ENCODE peak calls at places on chromosomes 3 and 15, in four cellular contexts. I is HepG2, V is SK-N-SH, T is K562. R is an unnamed sample.

GRCh38 chr15:79329186-79329611 is 18.3 kb downstream of the TMED3 start:
- DNase-seq in I (peak), V (no peak), T (no peak), R (no peak)

GRCh38 chr3:4583441-4583840 is 90.3 kb downstream of the ITPR1 start:
- DNase-seq in I (no peak), V (no peak), T (no peak), R (no peak)

GRCh38 chr15:38758001-38758400 is 193.4 kb upstream of the RASGRP1 start:
- DNase-seq in I (no peak), V (peak), T (no peak), R (no peak)

GRCh38 chr3:122101646-122102045 is 46.5 kb downstream of the CD86 start:
- DNase-seq in I (peak), V (peak), T (no peak), R (no peak)

GRCh38 chr15:41980654-41981323 is 8.4 kb upstream of the EHD4 start:
- DNase-seq in I (no peak), V (no peak), T (no peak), R (no peak)

GRCh38 chr15:65409284-65409631 is 13.5 kb downstream of the IGDCC4 start:
- DNase-seq in I (peak), V (no peak), T (no peak), R (no peak)

GRCh38 chr3:14463330-14464216 is 61.2 kb downstream of the SLC6A6 start:
- DNase-seq in I (no peak), V (no peak), T (no peak), R (no peak)

GRCh38 chr15:44537728-44538240 is 837 bp downstream of the EIF3J start:
- DNase-seq in I (peak), V (peak), T (peak), R (no peak)

GRCh38 chr3:65927576-65927975 is 111.1 kb downstream of the MAGI1 start:
- DNase-seq in I (peak), V (no peak), T (no peak), R (no peak)

GRCh38 chr15:67130673-67131601 is 65.5 kb downstream of the SMAD3 start:
- DNase-seq in I (no peak), V (no peak), T (no peak), R (no peak)

GRCh38 chr3:4355401-4356224 is 52.4 kb downstream of the SETMAR start:
- DNase-seq in I (peak), V (peak), T (no peak), R (no peak)

GRCh38 chr15:58517682-58518525 is 86.1 kb downstream of the LIPC start:
- DNase-seq in I (no peak), V (no peak), T (no peak), R (no peak)

GRCh38 chr3:19348929-19349564 is 200.7 kb downstream of the KCNH8 start:
- DNase-seq in I (peak), V (peak), T (peak), R (no peak)

GRCh38 chr15:100727291-100727851 is 125.0 kb downstream of the ASB7 start:
- DNase-seq in I (no peak), V (peak), T (no peak), R (peak)

GRCh38 chr3:55718475-55718874 is 231.4 kb upstream of the WNT5A start:
- DNase-seq in I (no peak), V (peak), T (no peak), R (no peak)

GRCh38 chr3:43879166-43879565 is 188.4 kb downstream of the ABHD5 start:
- DNase-seq in I (no peak), V (no peak), T (no peak), R (no peak)

GRCh38 chr3:139518926-139519842 is 20.4 kb downstream of the RBP1 start:
- DNase-seq in I (no peak), V (no peak), T (no peak), R (no peak)

GRCh38 chr15:76575177-76576078 is 238.9 kb downstream of the ISL2 start:
- DNase-seq in I (no peak), V (no peak), T (no peak), R (no peak)

GRCh38 chr15:61000276-61000675 is 228.8 kb downstream of the RORA start:
- DNase-seq in I (no peak), V (no peak), T (no peak), R (no peak)

GRCh38 chr3:27746838-27747237 is 24.7 kb upstream of the EOMES start:
- DNase-seq in I (no peak), V (no peak), T (no peak), R (no peak)

GRCh38 chr3:10707984-10708868 is 107.8 kb upstream of the SLC6A11 start:
- DNase-seq in I (no peak), V (peak), T (peak), R (peak)

GRCh38 chr3:187954486-187955075 is 199.4 kb upstream of the LPP start:
- DNase-seq in I (no peak), V (no peak), T (no peak), R (no peak)

GRCh38 chr3:30625541-30626438 is 19.4 kb downstream of the TGFBR2 start:
- DNase-seq in I (peak), V (no peak), T (no peak), R (no peak)

GRCh38 chr3:10277115-10277625 is 15.6 kb downstream of the GHRL start:
- DNase-seq in I (no peak), V (no peak), T (no peak), R (no peak)

GRCh38 chr3:63878394-63879089 is 14.9 kb downstream of the ATXN7 start:
- DNase-seq in I (peak), V (no peak), T (no peak), R (no peak)

GRCh38 chr3:188746291-188746783 is 425.4 kb upstream of the TPRG1 start:
- DNase-seq in I (peak), V (no peak), T (no peak), R (no peak)

GRCh38 chr3:52015431-52016256 is 19.9 kb upstream of the RPL29 start:
- DNase-seq in I (no peak), V (peak), T (no peak), R (no peak)
- TF ChIP-seq GABPA in I (no peak), V (no peak), T (no peak), R (no peak)

GRCh38 chr15:91947370-91947769 is 93.9 kb downstream of the SLCO3A1 start:
- DNase-seq in I (no peak), V (no peak), T (no peak), R (no peak)
- TF ChIP-seq SIN3A in I (no peak), V (no peak), T (no peak), R (no peak)

GRCh38 chr3:97895216-97895615 is 73.4 kb downstream of the CRYBG3 start:
- DNase-seq in I (no peak), V (no peak), T (no peak), R (no peak)
- TF ChIP-seq GABPA in I (no peak), V (no peak), T (no peak), R (no peak)

GRCh38 chr15:40746916-40747418 is 8.1 kb downstream of the RMDN3 start:
- DNase-seq in I (no peak), V (peak), T (no peak), R (no peak)

GRCh38 chr15:40747685-40748631 is 7.1 kb downstream of the RMDN3 start:
- DNase-seq in I (no peak), V (no peak), T (no peak), R (no peak)

GRCh38 chr15:40744810-40745152 is 10.3 kb downstream of the RMDN3 start:
- DNase-seq in I (no peak), V (no peak), T (no peak), R (no peak)

GRCh38 chr15:40743466-40743865 is 11.6 kb downstream of the RMDN3 start:
- DNase-seq in I (no peak), V (no peak), T (no peak), R (no peak)

DNA sequence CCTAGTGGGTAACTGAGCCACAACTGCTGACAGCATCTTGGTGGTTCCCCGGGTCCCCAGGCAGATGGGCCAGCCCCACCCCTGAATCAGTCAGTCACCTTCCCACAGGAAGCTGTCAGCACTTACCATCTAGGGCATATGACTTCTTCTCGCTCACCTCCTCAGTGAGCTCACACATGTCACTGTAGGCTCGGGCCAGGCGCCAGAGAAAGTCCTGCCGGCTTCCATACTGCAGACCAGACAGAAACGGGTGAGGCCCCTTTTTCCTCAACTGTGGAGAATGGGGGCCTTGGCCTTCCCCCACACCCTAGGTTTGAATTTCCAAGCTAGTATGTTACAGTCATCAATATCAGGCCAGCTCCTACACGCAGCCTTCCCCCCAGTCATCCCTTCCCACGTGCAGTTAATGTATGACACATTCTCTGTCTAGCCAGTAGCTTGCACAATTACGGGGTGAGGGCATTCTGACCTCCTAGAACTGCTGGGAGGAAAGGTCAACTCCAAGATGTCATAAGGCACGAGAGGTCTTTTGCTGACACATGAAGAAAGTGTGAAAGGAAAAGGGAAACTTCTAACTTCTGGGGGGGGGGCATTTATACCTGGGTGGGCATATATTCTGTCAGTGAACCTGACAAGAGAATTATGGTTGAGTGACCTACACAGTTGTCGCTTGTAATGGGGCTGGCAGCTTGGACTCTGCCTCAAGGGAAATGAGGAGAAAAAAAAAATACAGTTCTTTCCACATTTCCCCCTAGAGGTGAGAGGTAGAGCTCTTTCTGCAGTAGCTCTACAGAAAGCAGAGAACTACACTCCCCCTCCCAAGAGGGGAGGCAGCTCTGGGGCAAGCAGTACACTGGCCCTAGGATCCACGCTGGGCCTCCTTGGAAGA is 10.9 kb downstream of the RMDN3 start:
- DNase-seq in I (no peak), V (no peak), T (peak), R (no peak)
- TF ChIP-seq SIN3A in I (no peak), V (no peak), T (no peak), R (no peak)

DNA sequence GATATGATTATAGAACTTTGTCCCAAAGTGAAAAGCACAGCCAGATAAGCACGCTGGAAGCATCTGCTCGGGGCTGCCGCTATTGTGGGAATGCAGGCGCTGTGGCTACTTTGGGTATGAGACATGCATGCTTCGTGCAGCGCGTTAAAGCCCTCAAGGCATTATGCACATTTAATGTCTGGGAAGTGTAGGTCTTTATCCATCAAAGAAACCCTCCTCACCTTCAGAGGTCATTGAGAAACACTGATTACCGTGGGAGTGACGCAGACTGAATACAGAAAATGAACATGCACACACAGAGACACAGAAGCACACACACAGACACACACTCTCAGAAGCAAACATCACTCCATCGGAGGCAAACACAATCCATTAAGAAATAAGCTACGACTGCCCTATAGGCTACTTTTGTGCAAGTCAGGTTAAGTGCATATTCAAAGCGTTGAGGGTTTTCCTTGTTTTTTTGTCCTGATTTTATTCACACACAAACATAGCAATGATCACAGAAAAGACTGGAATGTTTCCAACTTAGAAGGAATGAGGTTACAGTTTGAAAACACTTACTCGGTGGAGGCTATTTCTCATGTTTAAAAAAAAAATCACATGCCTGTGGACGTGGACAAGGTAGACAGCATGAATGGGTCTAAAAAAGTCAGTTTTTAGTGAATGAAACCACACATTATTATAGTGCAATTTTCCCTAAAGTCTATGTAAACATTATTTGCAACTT is 68.5 kb downstream of the PLCH1 start:
- DNase-seq in I (no peak), V (peak), T (no peak), R (no peak)
- TF ChIP-seq GABPA in I (no peak), V (no peak), T (no peak), R (no peak)

DNA sequence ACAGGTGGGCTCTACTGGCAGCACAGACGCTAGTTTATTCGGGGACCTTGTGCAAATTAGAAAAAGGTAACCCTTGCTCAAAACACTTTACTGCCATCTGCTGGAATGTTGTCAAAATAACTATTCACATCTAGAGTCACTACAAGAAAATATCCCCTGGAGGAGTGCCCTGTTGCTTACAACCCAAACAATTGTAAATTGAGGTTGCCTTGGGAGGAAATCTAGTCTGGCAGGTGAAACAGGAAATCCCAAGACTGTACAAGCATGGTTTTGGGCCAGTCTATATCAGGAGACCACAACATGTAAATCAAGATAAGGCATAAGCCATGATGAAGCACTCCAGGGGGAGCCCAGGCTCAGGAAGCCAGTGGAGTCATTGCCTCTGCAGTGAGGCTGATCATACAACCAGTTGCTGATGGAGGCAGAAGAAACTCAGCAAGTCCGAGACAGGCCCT is 136.8 kb upstream of the ACP3 start:
- DNase-seq in I (peak), V (peak), T (no peak), R (peak)
- TF ChIP-seq SIN3A in I (no peak), V (no peak), T (no peak), R (no peak)

GRCh38 chr3:57500506-57500905 is 43.6 kb downstream of the DNAH12 start:
- DNase-seq in I (peak), V (no peak), T (no peak), R (no peak)
- TF ChIP-seq GABPA in I (no peak), V (no peak), T (no peak), R (no peak)

DNA sequence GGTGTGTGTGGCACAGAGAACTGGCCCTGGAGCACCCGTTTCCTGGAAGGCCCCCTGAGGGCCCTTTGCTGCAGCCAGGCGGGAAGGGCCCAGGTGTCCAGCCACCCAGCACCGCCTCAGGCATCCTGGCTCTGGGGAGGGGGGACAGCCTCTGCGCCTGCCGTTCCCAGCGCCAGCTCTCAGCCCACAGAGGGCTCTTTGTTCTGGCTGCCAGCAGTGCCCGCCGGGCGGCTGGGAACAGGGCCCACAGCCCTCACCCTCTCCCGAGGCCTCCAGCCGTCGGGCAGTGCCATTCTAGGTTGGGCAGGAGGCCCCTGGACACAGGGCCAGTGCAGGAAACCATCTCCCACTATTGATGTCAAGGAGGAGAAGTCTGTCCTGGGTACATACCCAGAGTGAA is 8.3 kb downstream of the SLC38A3 start:
- DNase-seq in I (no peak), V (no peak), T (no peak), R (no peak)
- TF ChIP-seq SIN3A in I (no peak), V (no peak), T (no peak), R (no peak)

R was measured in H1.